ENCODE peak calls at places on chromosome 10, in six cellular contexts. P is NCI-H1694 treated with DMSO at 0.1 percent for 48 hours, T is cerebellum, S is T47D, I is NCI-H460, E is NB4. U is an unnamed sample.

GRCh38 chr10:124515244-124515970 is 53.8 kb downstream of the LHPP start:
- DNase-seq in P (no peak), T (no peak), S (no peak), I (no peak), E (no peak), U (no peak)

GRCh38 chr10:75428434-75429158 is 2.8 kb upstream of the LRMDA start:
- DNase-seq in P (peak), T (no peak), S (no peak), I (no peak), E (peak), U (peak)

GRCh38 chr10:92087750-92088395 is 164.3 kb downstream of the BTAF1 start:
- DNase-seq in P (peak), T (peak), S (peak), I (peak), E (peak), U (peak)

GRCh38 chr10:22443200-22443881 is 98.0 kb downstream of the SPAG6 start:
- DNase-seq in P (no peak), T (no peak), S (no peak), I (no peak), E (no peak), U (no peak)

GRCh38 chr10:125340871-125341270 is 180.5 kb upstream of the CTBP2 start:
- DNase-seq in P (no peak), T (no peak), S (no peak), I (no peak), E (no peak), U (no peak)

GRCh38 chr10:130014734-130015695 is 50.9 kb upstream of the EBF3 start:
- DNase-seq in P (no peak), T (no peak), S (no peak), I (no peak), E (no peak), U (no peak)

GRCh38 chr10:21173433-21173963 is 276.4 kb upstream of the NEBL start:
- DNase-seq in P (no peak), T (peak), S (no peak), I (no peak), E (no peak), U (no peak)

GRCh38 chr10:71548494-71548846 is 151.8 kb downstream of the CDH23 start:
- DNase-seq in P (no peak), T (no peak), S (no peak), I (peak), E (peak), U (no peak)

GRCh38 chr10:110356628-110357245 is 52.0 kb upstream of the SMNDC1 start:
- DNase-seq in P (no peak), T (no peak), S (peak), I (peak), E (no peak), U (no peak)

GRCh38 chr10:12214763-12215218 is 18.8 kb downstream of the CDC123 start:
- DNase-seq in P (peak), T (peak), S (peak), I (peak), E (peak), U (peak)

GRCh38 chr10:43110318-43111071 is 27.8 kb upstream of the CSGALNACT2 start:
- DNase-seq in P (no peak), T (no peak), S (peak), I (no peak), E (peak), U (no peak)

U was measured in endothelial cell of umbilical vein.